ENCODE peak calls at places on chromosome 18, in six cellular contexts. P, Z, M, T, I and K are unnamed samples.

GRCh38 chr18:69968073-69968472 is 20.4 kb upstream of the CD226 start:
- DNase-seq in P (no peak), Z (no peak), M (no peak), T (no peak), I (peak), K (no peak)

GRCh38 chr18:56501896-56502295 is 136.5 kb downstream of the TXNL1 start:
- DNase-seq in P (no peak), Z (no peak), M (no peak), T (no peak), I (no peak), K (no peak)

GRCh38 chr18:40974448-40974847 is 980.6 kb upstream of the PIK3C3 start:
- DNase-seq in P (no peak), Z (no peak), M (no peak), T (no peak), I (no peak), K (no peak)

GRCh38 chr18:46759885-46760284 is 3.0 kb upstream of the ST8SIA5 start:
- DNase-seq in P (no peak), Z (no peak), M (no peak), T (no peak), I (no peak), K (no peak)

GRCh38 chr18:67410075-67410474 is 106.4 kb downstream of the DSEL start:
- DNase-seq in P (no peak), Z (no peak), M (no peak), T (no peak), I (no peak), K (no peak)

GRCh38 chr18:686339-687111 is 25.9 kb downstream of the ENOSF1 start:
- DNase-seq in P (no peak), Z (no peak), M (no peak), T (no peak), I (no peak), K (no peak)

GRCh38 chr18:34203866-34204265 is 20.8 kb downstream of the NOL4 start:
- DNase-seq in P (no peak), Z (no peak), M (no peak), T (no peak), I (no peak), K (no peak)

GRCh38 chr18:80228051-80228848 is 19.1 kb downstream of the PARD6G start:
- DNase-seq in P (no peak), Z (no peak), M (no peak), T (no peak), I (no peak), K (no peak)

GRCh38 chr18:69109686-69110085 is 291.0 kb upstream of the DOK6 start:
- DNase-seq in P (no peak), Z (no peak), M (no peak), T (no peak), I (no peak), K (peak)

GRCh38 chr18:29161429-29161828 is 984.5 kb upstream of the CDH2 start:
- DNase-seq in P (no peak), Z (no peak), M (no peak), T (no peak), I (no peak), K (no peak)

GRCh38 chr18:36095936-36096519 is 28.7 kb upstream of the RPRD1A start:
- DNase-seq in P (peak), Z (peak), M (no peak), T (no peak), I (no peak), K (peak)

GRCh38 chr18:41378628-41379027 is 576.4 kb upstream of the PIK3C3 start:
- DNase-seq in P (no peak), Z (peak), M (no peak), T (no peak), I (no peak), K (peak)

GRCh38 chr18:9380571-9381390 is 46.2 kb downstream of the TWSG1 start:
- DNase-seq in P (no peak), Z (no peak), M (no peak), T (no peak), I (no peak), K (peak)

GRCh38 chr18:58793361-58793760 is 71.3 kb upstream of the ZNF532 start:
- DNase-seq in P (no peak), Z (no peak), M (no peak), T (no peak), I (no peak), K (peak)

GRCh38 chr18:76578571-76579300 is 83.7 kb upstream of the ZNF516 start:
- DNase-seq in P (no peak), Z (no peak), M (no peak), T (no peak), I (no peak), K (no peak)

GRCh38 chr18:36811430-36811829 is 17.4 kb downstream of the TPGS2 start:
- DNase-seq in P (no peak), Z (no peak), M (no peak), T (no peak), I (no peak), K (no peak)

GRCh38 chr18:43141208-43141607 is 25.7 kb upstream of the RIT2 start:
- DNase-seq in P (no peak), Z (no peak), M (no peak), T (no peak), I (no peak), K (no peak)

GRCh38 chr18:39635966-39636365 is 2070.4 kb upstream of the CELF4 start:
- DNase-seq in P (no peak), Z (no peak), M (no peak), T (no peak), I (no peak), K (no peak)

GRCh38 chr18:11909597-11910026 is 1.5 kb upstream of the MPPE1 start:
- DNase-seq in P (no peak), Z (no peak), M (no peak), T (no peak), I (no peak), K (no peak)

GRCh38 chr18:55510809-55511208 is 77.2 kb downstream of the TCF4 start:
- DNase-seq in P (no peak), Z (peak), M (no peak), T (no peak), I (no peak), K (peak)

GRCh38 chr18:74745658-74746403 is 148.2 kb downstream of the ZNF407 start:
- DNase-seq in P (peak), Z (no peak), M (no peak), T (no peak), I (no peak), K (peak)

GRCh38 chr18:70535041-70535440 is 246.2 kb downstream of the SOCS6 start:
- DNase-seq in P (no peak), Z (no peak), M (no peak), T (no peak), I (no peak), K (no peak)

GRCh38 chr18:31101148-31102019 is 837 bp downstream of the DSC2 start:
- DNase-seq in P (no peak), Z (no peak), M (no peak), T (peak), I (no peak), K (no peak)

GRCh38 chr18:28003451-28003850 is 173.5 kb downstream of the CDH2 start:
- DNase-seq in P (no peak), Z (peak), M (no peak), T (no peak), I (no peak), K (peak)

GRCh38 chr18:21242141-21243040 is at the start of gene GREB1L:
- DNase-seq in P (no peak), Z (no peak), M (no peak), T (peak), I (no peak), K (no peak)

GRCh38 chr18:77132369-77133050 is at the start of gene MBP:
- DNase-seq in P (no peak), Z (no peak), M (peak), T (peak), I (peak), K (no peak)

GRCh38 chr18:79635127-79635726 is 44.4 kb upstream of the CTDP1 start:
- DNase-seq in P (no peak), Z (no peak), M (no peak), T (no peak), I (no peak), K (no peak)

GRCh38 chr18:13888317-13888716 is 27.0 kb downstream of the MC2R start:
- DNase-seq in P (no peak), Z (no peak), M (no peak), T (no peak), I (no peak), K (no peak)

GRCh38 chr18:21826196-21826595 is 85.6 kb downstream of the MIB1 start:
- DNase-seq in P (no peak), Z (peak), M (no peak), T (no peak), I (no peak), K (no peak)

GRCh38 chr18:54263904-54264336 is 5.4 kb upstream of the POLI start:
- DNase-seq in P (no peak), Z (no peak), M (no peak), T (no peak), I (no peak), K (no peak)

GRCh38 chr18:34697891-34698290 is 12.2 kb upstream of the DTNA start:
- DNase-seq in P (no peak), Z (no peak), M (no peak), T (no peak), I (no peak), K (no peak)

GRCh38 chr18:48391863-48392262 is 17.3 kb downstream of the ZBTB7C start:
- DNase-seq in P (no peak), Z (no peak), M (no peak), T (no peak), I (no peak), K (no peak)

GRCh38 chr18:48634975-48635374 is 96.1 kb downstream of the CTIF start:
- DNase-seq in P (no peak), Z (no peak), M (no peak), T (no peak), I (no peak), K (no peak)

GRCh38 chr18:31819106-31819924 is 58.6 kb upstream of the SLC25A52 start:
- DNase-seq in P (no peak), Z (peak), M (no peak), T (no peak), I (no peak), K (peak)